ENCODE peak calls at places on chromosomes 3 and 15, in seven cellular contexts. V, L, O, A, J, F and G are unnamed samples.

GRCh38 chr3:104102386-104102785 is 1264.3 kb upstream of the ALCAM start:
- DNase-seq in V (peak), L (peak), O (no peak), A (peak), J (no peak), F (peak), G (peak)

GRCh38 chr15:57915827-57916531 is 149.5 kb downstream of the ALDH1A2 start:
- DNase-seq in V (no peak), L (no peak), O (no peak), A (no peak), J (no peak), F (no peak), G (no peak)

GRCh38 chr15:83276661-83277060 is 7.8 kb downstream of the BNC1 start:
- DNase-seq in V (no peak), L (no peak), O (no peak), A (no peak), J (no peak), F (no peak), G (no peak)

GRCh38 chr3:178901204-178901603 is 170.4 kb downstream of the ZMAT3 start:
- DNase-seq in V (no peak), L (no peak), O (no peak), A (no peak), J (no peak), F (no peak), G (no peak)

GRCh38 chr3:133956982-133957381 is 61.3 kb upstream of the RAB6B start:
- DNase-seq in V (no peak), L (no peak), O (no peak), A (no peak), J (no peak), F (no peak), G (no peak)

GRCh38 chr3:110021659-110022058 is 684.3 kb upstream of the DPPA4 start:
- DNase-seq in V (no peak), L (no peak), O (no peak), A (no peak), J (no peak), F (no peak), G (no peak)

GRCh38 chr3:177195941-177196472 is 1.3 kb downstream of the TBL1XR1 start:
- DNase-seq in V (peak), L (no peak), O (no peak), A (peak), J (no peak), F (no peak), G (no peak)

GRCh38 chr15:23642413-23643044 is 5.1 kb downstream of the MAGEL2 start:
- DNase-seq in V (peak), L (peak), O (peak), A (peak), J (peak), F (peak), G (peak)

GRCh38 chr15:69509131-69509530 is 56.5 kb downstream of the RPLP1 start:
- DNase-seq in V (no peak), L (peak), O (peak), A (no peak), J (no peak), F (no peak), G (no peak)

GRCh38 chr3:187274977-187275338 is 16.6 kb downstream of the MASP1 start:
- DNase-seq in V (no peak), L (no peak), O (no peak), A (no peak), J (peak), F (peak), G (peak)

GRCh38 chr3:177358085-177358967 is 161.0 kb upstream of the TBL1XR1 start:
- DNase-seq in V (peak), L (peak), O (peak), A (peak), J (peak), F (peak), G (peak)

GRCh38 chr15:39819449-39820016 is 36.9 kb upstream of the FSIP1 start:
- DNase-seq in V (no peak), L (no peak), O (no peak), A (no peak), J (no peak), F (no peak), G (no peak)

GRCh38 chr3:189909139-189909538 is 211.6 kb downstream of the P3H2 start:
- DNase-seq in V (no peak), L (no peak), O (no peak), A (no peak), J (no peak), F (no peak), G (no peak)

GRCh38 chr3:187737401-187738088 is 7.7 kb downstream of the BCL6 start:
- DNase-seq in V (peak), L (peak), O (peak), A (peak), J (peak), F (peak), G (peak)

GRCh38 chr3:13292371-13292770 is 127.8 kb downstream of the NUP210 start:
- DNase-seq in V (no peak), L (no peak), O (no peak), A (no peak), J (no peak), F (no peak), G (no peak)

GRCh38 chr3:64621726-64622400 is 65.9 kb downstream of the ADAMTS9 start:
- DNase-seq in V (peak), L (no peak), O (no peak), A (no peak), J (no peak), F (no peak), G (no peak)

GRCh38 chr3:152333928-152334327 is 65.2 kb downstream of the MBNL1 start:
- DNase-seq in V (no peak), L (no peak), O (no peak), A (no peak), J (no peak), F (no peak), G (no peak)

GRCh38 chr3:197205265-197205664 is 93.1 kb downstream of the DLG1 start:
- DNase-seq in V (no peak), L (no peak), O (no peak), A (no peak), J (no peak), F (no peak), G (no peak)

GRCh38 chr3:101900316-101900715 is 51.0 kb downstream of the NFKBIZ start:
- DNase-seq in V (no peak), L (no peak), O (no peak), A (no peak), J (no peak), F (no peak), G (no peak)

GRCh38 chr15:47504624-47505256 is 212.6 kb upstream of the SEMA6D start:
- DNase-seq in V (no peak), L (no peak), O (no peak), A (no peak), J (no peak), F (no peak), G (no peak)

GRCh38 chr3:136898954-136899353 is 36.9 kb downstream of the NCK1 start:
- DNase-seq in V (peak), L (no peak), O (no peak), A (no peak), J (no peak), F (no peak), G (no peak)

GRCh38 chr15:84873997-84874396 is 10.5 kb upstream of the SLC28A1 start:
- DNase-seq in V (no peak), L (no peak), O (no peak), A (no peak), J (no peak), F (no peak), G (no peak)

GRCh38 chr3:33993631-33994030 is 195.2 kb downstream of the PDCD6IP start:
- DNase-seq in V (no peak), L (no peak), O (no peak), A (peak), J (no peak), F (no peak), G (no peak)

GRCh38 chr15:28094732-28095521 is 4.2 kb downstream of the OCA2 start:
- DNase-seq in V (no peak), L (peak), O (peak), A (no peak), J (peak), F (peak), G (peak)

GRCh38 chr3:58035512-58035867 is 27.3 kb downstream of the FLNB start:
- DNase-seq in V (no peak), L (no peak), O (no peak), A (no peak), J (no peak), F (no peak), G (no peak)

GRCh38 chr3:49199900-49200281 is 28.5 kb downstream of the KLHDC8B start:
- DNase-seq in V (no peak), L (no peak), O (no peak), A (no peak), J (no peak), F (no peak), G (no peak)

GRCh38 chr3:96977671-96978070 is 163.3 kb downstream of the EPHA6 start:
- DNase-seq in V (no peak), L (no peak), O (no peak), A (no peak), J (no peak), F (no peak), G (no peak)

GRCh38 chr3:98657429-98657828 is 64.0 kb upstream of the CPOX start:
- DNase-seq in V (peak), L (peak), O (peak), A (no peak), J (peak), F (peak), G (peak)

GRCh38 chr3:76063811-76064210 is 278.5 kb upstream of the ZNF717 start:
- DNase-seq in V (no peak), L (no peak), O (no peak), A (no peak), J (no peak), F (no peak), G (no peak)

GRCh38 chr3:45881031-45882022 is 5.0 kb upstream of the CCR9 start:
- DNase-seq in V (peak), L (peak), O (peak), A (peak), J (no peak), F (no peak), G (no peak)